ENCODE peak calls at places on chromosomes 3 and 15, in five cellular contexts. R is heart right ventricle, V is lower lobe of right lung, H is A549, P is psoas muscle. I is an unnamed sample.

GRCh38 chr3:174247671-174248070 is 611.5 kb upstream of the NAALADL2 start:
- DNase-seq in R (no peak), H (no peak), V (no peak), P (no peak), I (no peak)

GRCh38 chr15:101491739-101492640 is 2.5 kb upstream of the PCSK6 start:
- DNase-seq in H (no peak), V (no peak), R (no peak), P (no peak), I (no peak)

GRCh38 chr3:44883213-44883955 is 9.0 kb downstream of the TGM4 start:
- DNase-seq in R (no peak), P (no peak), V (no peak), H (no peak), I (no peak)

GRCh38 chr3:48750906-48751305 is 33.9 kb upstream of the IP6K2 start:
- DNase-seq in P (no peak), V (no peak), R (no peak), H (no peak), I (no peak)

GRCh38 chr3:49500408-49501257 is 30.6 kb downstream of the DAG1 start:
- DNase-seq in V (peak; percentile 54), P (peak; percentile 82), R (peak; percentile 63), H (peak; percentile 67), I (peak; percentile 96)

GRCh38 chr3:66610548-66610909 is 109.7 kb upstream of the LRIG1 start:
- DNase-seq in V (no peak), P (no peak), R (no peak), H (no peak), I (no peak)

GRCh38 chr15:85047271-85047948 is 65.8 kb downstream of the PDE8A start:
- DNase-seq in H (peak; percentile 94), R (peak; percentile 85), V (no peak), P (no peak), I (peak; percentile 83)

GRCh38 chr3:4716731-4717362 is 223.7 kb downstream of the ITPR1 start:
- DNase-seq in R (no peak), P (no peak), H (no peak), V (no peak), I (peak; percentile 66)

GRCh38 chr3:141686477-141687280 is 51.4 kb upstream of the RNF7 start:
- DNase-seq in V (peak; percentile 73), P (peak; percentile 71), H (no peak), R (peak; percentile 76), I (peak; percentile 37)
- H3K4me3 ChIP-seq in V (peak overlapping the region; percentile 37), P (peak overlapping the region; percentile 57), H (peak overlapping the region; percentile 8), R (peak overlapping the region; percentile 52), I (peak overlapping the region; percentile 5)

GRCh38 chr3:52317601-52318000 is 1.5 kb downstream of the DNAH1 start:
- DNase-seq in P (peak; percentile 81), H (no peak), R (peak; percentile 58), V (peak; percentile 84), I (no peak)

GRCh38 chr3:52317178-52317577 is 1.1 kb downstream of the DNAH1 start:
- DNase-seq in R (no peak), V (no peak), P (no peak), H (no peak), I (no peak)

GRCh38 chr3:52314495-52314894 is 1.6 kb upstream of the DNAH1 start:
- DNase-seq in V (no peak), P (no peak), R (no peak), H (no peak), I (no peak)

GRCh38 chr3:52315006-52315405 is 1.1 kb upstream of the DNAH1 start:
- DNase-seq in V (no peak), P (no peak), H (no peak), R (no peak), I (no peak)

DNA sequence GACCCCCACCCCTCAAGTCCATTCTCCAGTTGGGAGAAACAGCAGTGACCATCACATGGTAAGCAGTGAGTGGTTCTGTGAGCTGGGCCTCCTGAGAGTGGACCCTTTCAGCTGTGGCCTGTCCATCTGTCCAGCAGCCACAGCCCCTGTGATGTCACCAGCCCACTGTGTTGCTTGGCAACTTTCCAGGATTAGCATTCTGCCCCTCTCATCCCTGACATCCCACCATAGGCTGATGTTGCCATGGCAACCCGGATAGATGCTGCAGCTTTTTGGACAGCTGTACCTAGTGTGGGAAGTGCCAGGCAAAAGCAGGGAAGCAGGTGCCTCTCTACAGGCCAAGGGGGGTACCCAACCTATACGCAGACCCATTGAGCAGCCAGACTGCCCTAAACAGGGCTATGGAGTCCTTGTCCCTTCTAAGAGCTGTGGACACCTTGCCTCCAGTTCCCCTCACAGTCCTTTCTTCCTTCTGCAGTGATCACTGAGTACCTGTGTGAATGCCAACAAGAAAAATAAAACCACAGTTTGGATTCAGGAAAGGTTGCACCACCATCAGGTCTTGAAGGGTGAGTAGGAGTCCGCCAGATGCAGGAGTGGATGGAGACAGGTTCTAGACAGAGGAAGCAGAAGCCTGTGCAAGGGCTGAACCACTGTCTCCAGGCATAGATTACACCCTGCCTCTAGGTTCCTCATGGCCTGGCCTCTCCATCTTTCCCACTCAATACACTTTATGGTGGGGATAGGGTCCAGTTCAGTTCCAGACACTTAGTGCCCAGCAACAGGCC is at the start of gene DNAH1:
- DNase-seq in H (no peak), V (no peak), P (no peak), R (no peak), I (no peak)
- H3K4me3 ChIP-seq in H (no peak within 1 kb of the TSS), V (peak within 1 kb of the TSS; percentile 54), P (no peak within 1 kb of the TSS), R (peak within 1 kb of the TSS; percentile 46), I (no peak within 1 kb of the TSS)

GRCh38 chr3:164453695-164454094 is 624.6 kb downstream of the SI start:
- DNase-seq in R (no peak), V (no peak), H (no peak), P (no peak), I (no peak)

GRCh38 chr3:164450276-164450905 is 627.9 kb downstream of the SI start:
- DNase-seq in H (no peak), V (no peak), P (no peak), R (no peak), I (no peak)

GRCh38 chr3:164452707-164453106 is 625.6 kb downstream of the SI start:
- DNase-seq in H (no peak), P (no peak), V (no peak), R (no peak), I (no peak)

GRCh38 chr3:164451083-164451910 is 627.0 kb downstream of the SI start:
- DNase-seq in H (no peak), V (no peak), P (no peak), R (peak; percentile 5), I (no peak)
- H3K4me3 ChIP-seq in H (no peak overlapping the region), V (no peak overlapping the region), P (no peak overlapping the region), R (peak overlapping the region; percentile 32), I (no peak overlapping the region)

GRCh38 chr15:27743078-27743477 is 356.0 kb downstream of the OCA2 start:
- DNase-seq in P (no peak), R (peak; percentile 7), V (no peak), H (no peak), I (no peak)

GRCh38 chr15:27746556-27746955 is 352.6 kb downstream of the OCA2 start:
- DNase-seq in P (no peak), V (no peak), R (no peak), H (no peak), I (no peak)

GRCh38 chr15:27744651-27745050 is 354.5 kb downstream of the OCA2 start:
- DNase-seq in P (no peak), H (no peak), V (no peak), R (no peak), I (no peak)

GRCh38 chr15:27747997-27748396 is 351.1 kb downstream of the OCA2 start:
- DNase-seq in H (no peak), V (no peak), P (no peak), R (no peak), I (no peak)

GRCh38 chr15:27743638-27744037 is 355.5 kb downstream of the OCA2 start:
- DNase-seq in V (no peak), H (no peak), R (no peak), P (no peak), I (no peak)
- H3K4me3 ChIP-seq in V (no peak overlapping the region), H (no peak overlapping the region), R (no peak overlapping the region), P (no peak overlapping the region), I (no peak overlapping the region)

DNA sequence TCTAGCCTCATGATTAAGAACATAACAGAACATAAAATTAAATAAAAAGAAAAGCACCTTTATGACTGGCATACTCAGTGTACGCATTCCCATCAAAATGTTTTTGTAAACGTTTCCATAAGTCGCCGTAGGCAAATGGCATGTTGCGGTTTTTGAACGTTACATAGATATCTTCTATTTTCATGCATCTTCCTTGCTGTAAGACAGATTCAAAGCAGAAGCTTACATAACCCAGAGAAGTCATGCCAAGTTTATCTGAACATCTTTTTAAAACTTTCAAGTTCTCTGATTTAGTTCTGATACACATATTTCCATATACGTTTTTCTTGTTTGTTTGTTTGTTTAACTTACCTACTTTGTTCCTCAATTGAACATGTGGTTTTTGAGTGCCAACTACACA is 388.6 kb downstream of the GABRG3 start:
- DNase-seq in V (no peak), H (no peak), P (no peak), R (no peak), I (no peak)
- H3K4me3 ChIP-seq in V (no peak overlapping the region), H (no peak overlapping the region), P (no peak overlapping the region), R (no peak overlapping the region), I (no peak overlapping the region)

DNA sequence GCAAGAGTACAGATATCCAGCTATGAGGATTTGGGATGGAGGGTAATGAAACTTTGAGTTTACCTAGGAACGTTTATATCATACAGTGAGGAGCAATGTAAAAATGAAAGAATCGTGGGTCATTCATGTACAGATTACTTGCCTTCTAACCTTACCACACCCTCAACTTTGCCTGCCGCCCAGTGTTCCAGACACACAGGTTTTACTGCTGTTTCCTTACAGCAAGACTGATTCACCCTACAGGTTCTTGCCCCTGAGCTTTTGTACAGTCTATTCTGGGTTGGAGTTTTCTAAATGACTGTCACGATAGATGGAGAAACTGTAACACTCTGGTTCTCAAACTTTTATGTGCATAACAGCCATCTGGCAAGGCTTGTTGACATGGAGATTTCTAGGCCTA is 6.7 kb upstream of the TPRG1 start:
- DNase-seq in H (no peak), P (no peak), V (no peak), R (no peak), I (no peak)
- H3K4me3 ChIP-seq in H (no peak overlapping the region), P (no peak overlapping the region), V (no peak overlapping the region), R (no peak overlapping the region), I (no peak overlapping the region)

GRCh38 chr3:117995795-117996194 is 1038.9 kb downstream of the IGSF11 start:
- DNase-seq in P (no peak), R (no peak), V (no peak), H (no peak), I (no peak)
- H3K4me3 ChIP-seq in P (no peak overlapping the region), R (no peak overlapping the region), V (peak overlapping the region; percentile 61), H (peak overlapping the region; percentile 56), I (no peak overlapping the region)

GRCh38 chr3:124823648-124824047 is 63.5 kb downstream of the ITGB5 start:
- DNase-seq in P (no peak), H (no peak), R (no peak), V (no peak), I (no peak)
- H3K4me3 ChIP-seq in P (no peak overlapping the region), H (no peak overlapping the region), R (no peak overlapping the region), V (no peak overlapping the region), I (no peak overlapping the region)

I was measured in skeletal muscle cell.